ENCODE peak calls at places on chromosomes 11 and 22, in ten cellular contexts. I is CD4-positive, CD25-positive, alpha-beta regulatory T cell; T is esophagus squamous epithelium; J is mammary epithelial cell; O is ovary; Q is hepatocyte; C is kidney; D is left lung; H is colonic mucosa; K is CD8-positive, alpha-beta memory T cell. M is an unnamed sample. For H3K4me1 and H3K36me3, the result is how much of the 10 kb centered on the place peaks cover.

GRCh38 chr11:117552626-117553025 is 225.0 kb downstream of the CEP164 start:
- DNase-seq in T (no peak), Q (no peak), D (no peak), O (no peak), H (no peak), I (no peak), C (no peak), K (no peak), J (no peak), M (no peak)

GRCh38 chr22:29621761-29622526 is 18.5 kb downstream of the NF2 start:
- DNase-seq in H (no peak), I (no peak), T (no peak), Q (peak), O (no peak), D (no peak), J (peak), K (no peak), C (no peak), M (no peak)

GRCh38 chr22:25200967-25201366 is 1.3 kb downstream of the CRYBB3 start:
- DNase-seq in T (no peak), D (no peak), C (no peak), K (no peak), I (no peak), J (no peak), H (no peak), O (no peak), Q (no peak), M (no peak)

GRCh38 chr22:44400763-44401060 is 88.0 kb upstream of the SHISAL1 start:
- DNase-seq in Q (no peak), H (no peak), O (no peak), T (no peak), K (no peak), D (peak), C (no peak), J (no peak), I (no peak), M (no peak)

GRCh38 chr11:67732045-67732787 is 57.8 kb upstream of the ALDH3B2 start:
- DNase-seq in I (peak), T (no peak), H (no peak), D (no peak), Q (peak), J (no peak), C (no peak), O (no peak), K (peak), M (no peak)

GRCh38 chr11:88421530-88421929 is 84.0 kb upstream of the CTSC start:
- DNase-seq in T (no peak), O (no peak), Q (peak), H (peak), D (peak), J (peak), C (no peak), I (peak), K (no peak), M (no peak)

GRCh38 chr11:62479631-62480201 is 60.9 kb downstream of the SCGB1A1 start:
- DNase-seq in I (no peak), Q (no peak), T (no peak), D (no peak), J (no peak), O (peak), K (no peak), C (peak), H (no peak), M (no peak)

GRCh38 chr22:45284705-45285305 is at the start of gene UPK3A:
- DNase-seq in C (peak), O (no peak), H (peak), I (peak), T (no peak), Q (peak), K (peak), D (peak), J (peak), M (peak)

GRCh38 chr11:120929664-120930154 is 94.2 kb upstream of the TBCEL start:
- DNase-seq in O (peak), I (peak), T (no peak), J (no peak), Q (peak), H (peak), K (no peak), D (no peak), C (no peak), M (no peak)

GRCh38 chr22:29625090-29625825 is 21.8 kb downstream of the NF2 start:
- DNase-seq in D (no peak), I (peak), Q (peak), T (no peak), H (peak), J (peak), O (peak), C (no peak), K (peak), M (no peak)

GRCh38 chr11:14519692-14520085 is 497 bp downstream of the PSMA1 start:
- DNase-seq in D (no peak), I (peak), J (no peak), O (no peak), C (no peak), K (no peak), T (no peak), Q (no peak), H (no peak), M (no peak)

GRCh38 chr22:35310556-35311550 is 11.2 kb downstream of the TOM1 start:
- DNase-seq in H (peak), C (no peak), K (no peak), O (no peak), D (peak), J (no peak), T (no peak), Q (peak), I (peak), M (no peak)

GRCh38 chr11:122746050-122746478 is 90.5 kb downstream of the UBASH3B start:
- DNase-seq in J (no peak), Q (no peak), H (no peak), D (no peak), C (no peak), O (no peak), T (no peak), K (peak), I (peak), M (no peak)

GRCh38 chr22:42745118-42745517 is 24.4 kb upstream of the A4GALT start:
- DNase-seq in Q (peak), C (no peak), H (no peak), O (no peak), T (no peak), K (no peak), J (peak), I (no peak), D (no peak), M (no peak)

GRCh38 chr11:117796456-117797428 is at the start of gene DSCAML1:
- DNase-seq in D (no peak), T (no peak), C (peak), H (no peak), I (no peak), O (peak), J (no peak), K (no peak), Q (peak), M (no peak)

GRCh38 chr11:8081591-8082021 is 595 bp downstream of the TUB start:
- DNase-seq in C (no peak), I (no peak), J (no peak), D (no peak), O (peak), K (no peak), Q (peak), H (no peak), T (no peak), M (peak)

GRCh38 chr11:128341280-128341679 is 246.1 kb downstream of the ETS1 start:
- DNase-seq in D (no peak), C (no peak), O (no peak), Q (no peak), H (no peak), J (no peak), K (peak), T (no peak), I (peak), M (no peak)

GRCh38 chr11:114140826-114141225 is 81.3 kb downstream of the ZBTB16 start:
- DNase-seq in O (no peak), Q (no peak), I (no peak), K (no peak), J (no peak), D (no peak), C (no peak), T (no peak), H (no peak), M (no peak)
- H3K4me1 ChIP-seq in O (under half), Q (half or more), I (under half), K (under half), J (under half), D (under half), C (under half), T (half or more), H (under half), M (under half)

GRCh38 chr22:20459862-20460261 is 22.2 kb upstream of the SCARF2 start:
- DNase-seq in D (no peak), H (no peak), J (no peak), O (no peak), I (no peak), Q (no peak), C (peak), T (no peak), K (no peak), M (peak)
- H3K27ac ChIP-seq in D (no peak), H (no peak), J (no peak), O (no peak), I (no peak), Q (no peak), C (no peak), T (no peak), K (no peak), M (no peak)

DNA sequence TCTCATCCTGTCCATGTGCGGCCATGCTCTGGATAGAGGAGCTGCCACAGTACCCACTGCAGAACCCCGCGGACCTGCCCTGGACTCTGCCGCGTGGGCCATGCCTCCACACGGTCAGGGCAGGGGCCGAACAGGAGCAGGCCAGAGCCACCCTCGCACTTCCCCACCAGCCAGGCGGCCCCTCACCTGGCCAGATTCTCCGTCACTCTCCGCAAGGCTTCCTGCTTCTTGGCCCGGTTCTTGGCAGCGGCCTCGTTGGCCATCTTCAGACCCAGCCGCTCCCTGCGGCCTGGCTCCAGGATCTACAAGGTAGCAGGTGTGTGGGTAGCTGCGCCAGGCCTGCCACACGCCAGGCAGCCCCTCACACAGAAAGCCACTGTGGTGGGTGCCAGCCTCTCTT is 3.8 kb downstream of the TSSK2 start:
- DNase-seq in J (no peak), T (no peak), D (no peak), O (no peak), C (no peak), I (no peak), H (no peak), K (no peak), Q (no peak), M (peak)
- H3K36me3 ChIP-seq in J (under half), T (half or more), D (under half), O (under half), C (under half), I (half or more), H (under half), K (half or more), Q (under half), M (under half)

DNA sequence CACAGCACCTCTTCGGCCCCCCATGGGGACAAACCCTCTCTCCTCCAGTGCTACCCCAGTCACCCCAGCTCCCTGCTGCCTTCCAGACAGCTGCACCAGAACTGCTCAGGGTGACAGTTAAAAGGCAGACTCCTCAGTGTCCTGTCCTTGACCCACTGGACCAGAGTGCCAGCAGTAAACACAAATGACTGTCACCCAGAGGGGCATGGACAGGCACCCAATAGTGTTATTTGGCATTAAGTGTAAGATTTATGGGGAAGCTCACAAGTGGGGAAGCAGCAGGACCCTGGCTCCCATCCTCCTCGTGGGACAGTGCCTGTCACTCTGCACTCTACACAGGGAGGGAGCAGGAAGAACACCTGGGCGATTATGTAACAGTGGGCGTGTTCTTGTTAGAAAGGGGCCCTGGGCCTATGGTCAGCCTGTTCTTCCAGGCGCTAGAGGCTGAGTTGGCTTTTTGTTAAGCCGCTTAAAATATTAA is 5.0 kb downstream of the RPS19BP1 start:
- DNase-seq in Q (peak), H (peak), O (peak), K (no peak), I (no peak), T (no peak), D (no peak), J (peak), C (peak), M (no peak)
- H3K4me1 ChIP-seq in Q (under half), H (under half), O (under half), K (half or more), I (half or more), T (half or more), D (under half), J (under half), C (half or more), M (under half)

M was measured in aorta.